ENCODE peak calls at places on chromosomes 11 and 22, in four cellular contexts. L is thyroid gland, Q is AG09309, G is HFF-Myc. M is an unnamed sample.

GRCh38 chr11:65398362-65398910 is 12.0 kb downstream of the FRMD8 start:
- DNase-seq in L (no peak), Q (no peak), G (no peak), M (no peak)

GRCh38 chr22:43483266-43483665 is 71.5 kb downstream of the MPPED1 start:
- DNase-seq in L (no peak), Q (no peak), G (no peak), M (no peak)

GRCh38 chr11:24585192-24585591 is 88.3 kb downstream of the LUZP2 start:
- DNase-seq in L (peak), Q (no peak), G (no peak), M (no peak)

GRCh38 chr11:10655931-10656576 is 37.5 kb downstream of the IRAG1 start:
- DNase-seq in L (no peak), Q (no peak), G (no peak), M (no peak)

GRCh38 chr22:29773233-29773632 is 6.1 kb downstream of the UQCR10 start:
- DNase-seq in L (no peak), Q (no peak), G (no peak), M (peak)

GRCh38 chr11:3022982-3023381 is 30.9 kb upstream of the NAP1L4 start:
- DNase-seq in L (no peak), Q (peak), G (no peak), M (no peak)

GRCh38 chr11:1198766-1199688 is 23.8 kb upstream of the MUC5B start:
- DNase-seq in L (no peak), Q (no peak), G (no peak), M (peak)

GRCh38 chr11:66015094-66015881 is 3.5 kb downstream of the CST6 start:
- DNase-seq in L (no peak), Q (no peak), G (no peak), M (peak)

GRCh38 chr11:64747961-64748715 is 4.2 kb upstream of the RASGRP2 start:
- DNase-seq in L (no peak), Q (peak), G (peak), M (peak)

GRCh38 chr11:16902182-16902581 is 112.0 kb downstream of the PLEKHA7 start:
- DNase-seq in L (no peak), Q (no peak), G (no peak), M (no peak)

GRCh38 chr11:22884268-22884667 is 24.0 kb upstream of the CCDC179 start:
- DNase-seq in L (no peak), Q (no peak), G (no peak), M (no peak)

GRCh38 chr11:100956321-100956720 is 173.3 kb downstream of the PGR start:
- DNase-seq in L (no peak), Q (no peak), G (no peak), M (no peak)

GRCh38 chr11:108914981-108915380 is 250.1 kb downstream of the DDX10 start:
- DNase-seq in L (no peak), Q (no peak), G (no peak), M (no peak)

GRCh38 chr22:19406846-19407245 is 24.7 kb downstream of the HIRA start:
- DNase-seq in L (peak), Q (no peak), G (no peak), M (no peak)

GRCh38 chr11:119486016-119486415 is 63.0 kb upstream of the THY1 start:
- DNase-seq in L (no peak), Q (no peak), G (no peak), M (no peak)

GRCh38 chr11:65625628-65626342 is 10.2 kb downstream of the PCNX3 start:
- DNase-seq in L (peak), Q (no peak), G (no peak), M (no peak)

GRCh38 chr22:49787861-49788260 is 39.8 kb downstream of the BRD1 start:
- DNase-seq in L (no peak), Q (no peak), G (no peak), M (no peak)

GRCh38 chr22:26360169-26360885 is 68.7 kb upstream of the ASPHD2 start:
- DNase-seq in L (peak), Q (no peak), G (peak), M (peak)

GRCh38 chr11:40037005-40037404 is 1422.4 kb downstream of the LRRC4C start:
- DNase-seq in L (no peak), Q (no peak), G (no peak), M (no peak)

GRCh38 chr11:5307256-5308019 is 5.7 kb upstream of the OR51B4 start:
- DNase-seq in L (no peak), Q (no peak), G (no peak), M (no peak)

GRCh38 chr11:45517171-45517770 is 148.2 kb downstream of the CHST1 start:
- DNase-seq in L (no peak), Q (no peak), G (no peak), M (no peak)

GRCh38 chr11:18705651-18706281 is 7.2 kb downstream of the TMEM86A start:
- DNase-seq in L (peak), Q (no peak), G (no peak), M (peak)

GRCh38 chr22:35641494-35642120 is 6.6 kb upstream of the APOL6 start:
- DNase-seq in L (no peak), Q (no peak), G (no peak), M (no peak)

GRCh38 chr11:47991266-47991830 is 11.0 kb downstream of the PTPRJ start:
- DNase-seq in L (peak), Q (no peak), G (no peak), M (peak)

GRCh38 chr11:61687420-61687819 is 7.2 kb downstream of the DAGLA start:
- DNase-seq in L (peak), Q (no peak), G (no peak), M (peak)

GRCh38 chr11:61686469-61686868 is 6.3 kb downstream of the DAGLA start:
- DNase-seq in L (no peak), Q (no peak), G (no peak), M (no peak)

GRCh38 chr11:61690706-61691377 is 10.7 kb downstream of the DAGLA start:
- DNase-seq in L (no peak), Q (no peak), G (no peak), M (no peak)

GRCh38 chr11:61689164-61689496 is 8.9 kb downstream of the DAGLA start:
- DNase-seq in L (no peak), Q (no peak), G (no peak), M (no peak)

GRCh38 chr11:61688368-61689163 is 8.4 kb downstream of the DAGLA start:
- DNase-seq in L (peak), Q (peak), G (no peak), M (peak)
- H3K4me3 ChIP-seq in L (no peak), Q (no peak), G (no peak), M (peak)

GRCh38 chr11:86302092-86302793 is at the start of gene HIKESHI:
- DNase-seq in L (peak), Q (peak), G (peak), M (peak)

GRCh38 chr11:86303257-86303656 is 1.2 kb downstream of the HIKESHI start:
- DNase-seq in L (no peak), Q (no peak), G (no peak), M (no peak)

DNA sequence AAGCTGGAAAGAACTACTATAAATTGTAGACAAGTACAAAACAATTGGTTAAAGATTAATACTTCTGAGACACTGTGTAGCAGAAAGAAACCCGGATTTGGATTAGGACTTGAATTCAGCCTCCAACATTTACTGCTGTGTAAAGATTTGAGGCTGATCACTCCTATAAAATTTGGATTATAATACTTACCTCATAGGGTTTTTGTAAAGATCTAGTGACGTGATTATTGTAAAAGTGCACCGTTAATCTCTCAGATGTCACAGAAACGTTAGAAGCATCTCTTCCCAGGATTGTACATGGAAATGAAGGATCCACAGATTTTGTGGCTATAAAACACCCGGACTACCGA is 323 bp upstream of the HIKESHI start:
- DNase-seq in L (no peak), Q (no peak), G (no peak), M (no peak)
- H3K4me3 ChIP-seq in L (no peak), Q (peak), G (peak), M (peak)

GRCh38 chr11:67282876-67283371 is 6.2 kb upstream of the ANKRD13D start:
- DNase-seq in L (no peak), Q (no peak), G (no peak), M (peak)

GRCh38 chr11:67282155-67282875 is 6.8 kb upstream of the ANKRD13D start:
- DNase-seq in L (no peak), Q (no peak), G (no peak), M (peak)

GRCh38 chr11:67281552-67282150 is 7.5 kb upstream of the ANKRD13D start:
- DNase-seq in L (no peak), Q (no peak), G (no peak), M (peak)

GRCh38 chr11:67284811-67285540 is 4.1 kb upstream of the ANKRD13D start:
- DNase-seq in L (no peak), Q (no peak), G (no peak), M (peak)

DNA sequence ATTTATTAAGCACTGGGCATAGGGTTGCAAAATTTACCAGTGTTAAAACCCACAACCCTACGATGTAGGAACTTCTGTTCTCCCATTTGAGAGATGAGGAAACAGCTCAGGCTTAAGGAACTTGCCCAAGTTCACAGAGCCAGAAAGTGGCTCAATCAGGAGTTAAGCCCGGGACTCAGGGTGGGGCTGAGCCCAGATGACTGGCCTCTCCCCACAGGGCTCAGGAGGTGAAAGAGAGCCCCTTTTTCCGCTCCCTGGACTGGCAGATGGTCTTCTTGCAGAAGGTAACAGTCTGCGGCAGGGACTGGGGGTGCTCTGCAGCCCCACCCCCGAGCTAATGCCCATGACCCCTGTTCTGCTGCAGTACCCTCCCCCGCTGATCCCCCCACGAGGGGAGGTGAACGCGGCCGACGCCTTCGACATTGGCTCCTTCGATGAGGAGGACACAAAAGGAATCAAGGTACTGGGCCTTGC is 5.6 kb upstream of the ANKRD13D start:
- DNase-seq in L (no peak), Q (no peak), G (no peak), M (peak)
- H3K4me3 ChIP-seq in L (no peak), Q (no peak), G (no peak), M (no peak)

DNA sequence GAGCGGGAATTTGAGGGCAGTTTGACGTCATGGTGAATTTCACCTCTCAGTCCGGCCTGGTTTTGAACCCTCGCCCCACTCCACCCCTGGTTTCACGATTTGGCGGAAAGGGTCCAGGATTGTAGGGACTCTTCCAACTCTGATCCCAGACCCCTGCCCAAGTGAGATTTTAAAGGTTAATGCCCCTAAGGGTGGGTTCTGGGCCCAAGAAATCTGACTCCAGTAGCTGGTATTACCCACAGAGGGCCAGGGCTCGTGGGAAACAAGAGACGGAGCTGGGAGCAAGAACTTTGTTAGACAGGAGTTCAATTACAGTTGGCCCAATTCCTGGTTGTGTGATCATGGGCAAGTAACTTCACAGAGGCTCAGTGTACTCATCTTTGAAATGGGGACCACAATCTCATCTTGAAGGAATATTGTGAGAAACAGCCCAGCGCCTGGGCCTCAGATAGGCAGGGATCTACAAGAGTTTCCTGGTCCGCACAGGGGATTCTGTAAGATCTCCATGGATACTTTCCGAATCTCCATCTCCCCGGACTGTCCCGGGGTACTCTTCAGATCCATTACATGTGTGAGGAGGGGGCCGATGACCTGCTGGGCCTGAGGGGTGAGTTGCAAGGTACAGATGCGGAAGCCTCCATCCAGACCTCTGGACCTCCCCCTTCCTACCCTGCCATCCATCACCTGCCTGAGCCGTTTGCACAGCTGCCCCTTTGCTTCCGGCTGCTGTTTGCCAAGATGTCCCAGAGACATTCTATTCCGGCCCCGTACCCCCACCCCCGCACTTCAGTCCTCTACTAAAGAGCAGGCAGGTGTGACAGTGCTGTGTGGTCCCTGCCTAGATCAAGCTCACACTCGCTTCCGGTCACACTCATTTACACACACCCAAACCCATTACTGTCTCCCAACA is 685 bp upstream of the CALCA start:
- DNase-seq in L (no peak), Q (no peak), G (no peak), M (no peak)
- H3K4me3 ChIP-seq in L (no peak), Q (no peak), G (no peak), M (no peak)

GRCh38 chr11:67276821-67277230 is 10.6 kb downstream of the GRK2 start:
- DNase-seq in L (no peak), Q (no peak), G (no peak), M (peak)
- H3K4me3 ChIP-seq in L (no peak), Q (peak), G (peak), M (peak)